ENCODE peak calls at places on chromosomes 16 and 17, in five cellular contexts. E, K, V, N and B are unnamed samples.

GRCh38 chr16:1965610-1966009 is 984 bp upstream of the RPS2 start:
- DNase-seq in K (no peak), N (peak; percentile 44), V (no peak), E (no peak), B (no peak)

GRCh38 chr16:29810699-29811169 is 1.3 kb upstream of the PRRT2 start:
- DNase-seq in K (no peak), E (peak; percentile 54), V (no peak), N (peak; percentile 45), B (no peak)

GRCh38 chr16:63461248-63461841 is 1425.1 kb upstream of the CDH8 start:
- DNase-seq in V (no peak), E (no peak), N (no peak), K (no peak), B (no peak)

GRCh38 chr16:3029499-3030127 is 5.8 kb downstream of the THOC6 start:
- DNase-seq in K (no peak), V (no peak), N (peak; percentile 79), E (no peak), B (no peak)

GRCh38 chr16:2082171-2082982 is 34.6 kb downstream of the TSC2 start:
- DNase-seq in E (no peak), V (no peak), N (peak; percentile 90), K (no peak), B (no peak)

GRCh38 chr17:20935740-20936139 is 107.1 kb downstream of the USP22 start:
- DNase-seq in V (no peak), K (no peak), N (no peak), E (no peak), B (no peak)

GRCh38 chr17:4908711-4909496 is 6.0 kb upstream of the CHRNE start:
- DNase-seq in E (peak; percentile 97), N (peak; percentile 96), K (peak; percentile 92), V (peak; percentile 96), B (peak; percentile 92)

GRCh38 chr16:13289515-13289914 is 388.1 kb downstream of the SHISA9 start:
- DNase-seq in K (no peak), N (no peak), E (no peak), V (no peak), B (no peak)

GRCh38 chr17:81329279-81329926 is 34.3 kb upstream of the SLC38A10 start:
- DNase-seq in V (peak; percentile 96), K (peak; percentile 92), N (peak; percentile 84), E (peak; percentile 98), B (peak; percentile 85)

GRCh38 chr17:4786111-4786491 is at the start of gene VMO1:
- DNase-seq in V (no peak), N (peak; percentile 72), E (peak; percentile 61), K (no peak), B (no peak)

GRCh38 chr17:8255499-8255898 is 6.4 kb downstream of the PFAS start:
- DNase-seq in K (no peak), V (no peak), N (no peak), E (no peak), B (no peak)

GRCh38 chr16:84633622-84634021 is 14.7 kb upstream of the KLHL36 start:
- DNase-seq in K (no peak), E (peak; percentile 93), V (no peak), N (peak; percentile 73), B (peak; percentile 88)

GRCh38 chr16:11781773-11782172 is 15.3 kb downstream of the ZC3H7A start:
- DNase-seq in N (no peak), K (no peak), E (no peak), V (no peak), B (no peak)

GRCh38 chr16:10878644-10879498 is 1.9 kb downstream of the CIITA start:
- DNase-seq in E (peak; percentile 63), N (peak; percentile 73), V (no peak), K (peak; percentile 87), B (peak; percentile 51)

GRCh38 chr17:4879591-4879990 is 19.7 kb upstream of the C17orf107 start:
- DNase-seq in N (no peak), V (no peak), E (peak; percentile 23), K (no peak), B (no peak)

GRCh38 chr16:88633684-88634140 is 4.7 kb upstream of the IL17C start:
- DNase-seq in K (no peak), E (no peak), V (no peak), N (peak; percentile 74), B (no peak)
- TF ChIP-seq CTCF in K (peak; percentile 36), E (no peak), V (no peak), N (no peak), B (peak; percentile 38)

DNA sequence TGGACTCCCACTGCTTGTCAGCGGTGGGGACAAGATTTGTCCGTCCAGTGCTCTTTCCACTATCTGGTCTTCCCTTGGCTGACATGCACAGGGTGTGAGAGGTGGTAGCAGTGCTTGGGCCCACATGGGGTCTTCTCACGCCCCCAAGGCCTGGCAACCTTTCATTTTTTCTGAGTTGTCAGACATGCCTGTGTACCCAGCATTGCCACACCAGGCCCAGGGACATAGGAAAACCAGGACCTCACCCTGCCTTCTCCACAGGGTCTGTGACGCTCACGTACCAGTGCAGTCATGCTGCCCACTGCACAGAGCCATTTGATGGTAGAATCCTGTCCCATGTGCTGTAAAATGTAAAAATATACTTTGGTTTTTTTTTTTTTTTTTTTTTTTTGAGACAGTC is 57.8 kb downstream of the B9D1 start:
- DNase-seq in K (no peak), N (no peak), V (no peak), E (no peak), B (no peak)
- H3K27ac ChIP-seq in K (no peak overlapping the region), N (peak overlapping the region; percentile 51), V (no peak overlapping the region), E (peak overlapping the region; percentile 40), B (peak overlapping the region; percentile 70)

DNA sequence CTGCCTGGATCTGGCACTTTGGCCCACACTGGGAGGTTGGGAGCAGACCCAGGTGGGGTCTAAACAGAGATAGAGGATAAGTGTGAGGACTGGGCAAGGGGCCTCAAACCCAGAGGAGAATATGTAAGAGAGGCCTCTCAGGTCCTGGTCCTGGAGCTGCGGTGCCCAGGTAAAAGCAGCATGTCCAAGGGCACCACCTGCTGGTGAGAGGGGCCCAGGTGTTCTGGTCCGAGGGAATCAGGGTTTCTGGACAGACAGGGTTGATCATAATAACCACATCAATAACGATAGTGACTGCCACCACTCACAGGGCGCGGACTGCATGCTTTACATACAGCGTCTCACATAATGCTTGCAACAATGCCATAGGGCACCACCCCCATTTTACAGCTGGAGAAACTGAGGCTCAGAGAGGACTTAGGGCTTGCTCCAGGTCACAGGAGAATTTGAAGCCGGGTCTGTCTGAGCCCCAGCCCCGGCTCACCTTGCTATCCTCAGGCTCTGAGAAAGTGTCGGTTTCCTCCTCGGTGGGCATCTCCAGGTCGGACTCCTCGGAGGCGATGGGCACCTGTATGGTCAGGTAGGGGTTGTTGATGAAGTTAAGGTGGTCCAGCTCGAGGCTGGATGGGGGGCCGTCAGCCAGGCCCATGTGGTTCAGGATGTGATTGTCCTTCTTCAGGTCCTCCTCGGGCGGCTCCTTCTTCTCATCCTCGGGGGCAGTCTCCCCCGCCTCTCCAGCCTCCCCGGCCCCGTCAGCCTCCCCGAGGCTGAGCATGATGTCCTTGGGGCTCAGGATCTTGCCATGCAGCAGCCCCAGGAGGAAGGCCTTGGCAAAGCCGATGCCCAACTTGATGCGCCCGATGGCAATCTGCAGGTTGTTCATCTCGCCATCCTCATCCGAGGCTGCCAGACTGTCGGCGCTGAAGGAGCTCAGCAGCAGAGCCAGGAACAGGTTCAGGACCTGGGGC is 19.1 kb upstream of the CD79B start:
- DNase-seq in N (peak; percentile 85), V (no peak), E (no peak), K (no peak), B (no peak)
- TF ChIP-seq CTCF in N (peak; percentile 44), V (no peak), E (peak; percentile 47), K (no peak), B (peak; percentile 28)

DNA sequence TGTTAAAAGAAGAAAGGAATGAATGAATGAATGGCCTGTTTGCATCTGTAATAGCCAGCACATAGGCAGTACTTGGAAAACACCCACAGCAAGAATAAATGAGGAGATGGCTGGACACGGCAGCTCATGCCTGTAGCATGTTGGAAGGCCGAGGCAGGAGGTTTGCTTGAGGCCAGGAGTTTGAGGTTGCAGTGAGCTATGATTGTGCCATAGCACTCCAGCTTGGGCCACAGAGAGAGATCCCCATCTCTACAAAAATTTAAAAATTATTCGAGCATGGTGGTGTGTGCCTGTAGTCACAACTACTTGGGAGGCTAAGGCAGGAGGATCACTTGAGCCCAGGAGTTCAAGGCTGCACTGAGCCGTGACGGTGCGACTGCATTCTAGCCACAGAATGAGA is 12.5 kb downstream of the IL4R start:
- DNase-seq in E (no peak), N (no peak), K (no peak), V (no peak), B (no peak)
- H3K27ac ChIP-seq in E (peak overlapping the region; percentile 84), N (peak overlapping the region; percentile 89), K (peak overlapping the region; percentile 86), V (peak overlapping the region; percentile 99), B (peak overlapping the region; percentile 91)

DNA sequence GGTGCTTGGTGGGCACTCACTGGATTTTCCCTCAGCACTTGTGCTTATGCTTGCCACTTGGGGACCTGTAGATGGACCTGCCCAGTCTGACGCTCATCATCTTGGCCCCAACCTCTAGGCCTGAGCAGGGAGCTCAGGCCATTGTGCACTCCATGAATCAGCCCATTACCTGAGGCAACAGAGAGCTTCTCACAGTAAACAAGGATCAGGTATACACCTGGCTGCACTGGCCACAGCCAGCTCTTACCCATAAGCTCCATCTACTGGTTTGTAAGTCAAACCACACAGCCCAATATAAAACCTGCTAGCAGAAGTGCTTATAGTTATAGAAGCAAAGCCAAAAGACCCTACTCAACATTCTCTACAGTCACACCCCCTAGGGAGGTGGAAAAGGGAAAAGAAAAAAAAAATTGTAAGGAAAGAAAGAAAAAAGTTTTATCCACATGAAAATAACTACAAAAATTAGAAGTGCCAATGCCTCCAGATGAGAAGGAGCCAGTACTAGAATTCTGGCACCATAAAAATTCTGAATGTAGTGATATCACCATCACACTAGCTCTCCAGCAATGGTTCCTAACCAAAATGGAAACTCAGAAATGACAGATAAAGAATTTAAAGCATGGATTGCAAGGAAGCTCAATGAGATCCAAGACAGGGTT is 87.8 kb upstream of the CDH5 start:
- DNase-seq in V (no peak), E (no peak), K (no peak), N (no peak), B (no peak)
- TF ChIP-seq CTCF in V (no peak), E (no peak), K (no peak), N (no peak), B (no peak)

GRCh38 chr17:44396946-44397345 is 7.5 kb upstream of the ITGA2B start:
- DNase-seq in N (no peak), E (no peak), V (no peak), K (no peak), B (no peak)
- H3K27ac ChIP-seq in N (no peak overlapping the region), E (no peak overlapping the region), V (no peak overlapping the region), K (no peak overlapping the region), B (no peak overlapping the region)

GRCh38 chr16:47018223-47018891 is 44.9 kb upstream of the DNAJA2 start:
- DNase-seq in N (no peak), V (no peak), E (no peak), K (no peak), B (no peak)
- TF ChIP-seq CTCF in N (peak; percentile 53), V (no peak), E (peak; percentile 36), K (peak; percentile 41), B (peak; percentile 57)